ENCODE peak calls at places on chromosomes 4 and X, in four cellular contexts. M is right atrium auricular region; P is fibroblast of lung; G is CD8-positive, alpha-beta memory T cell. E is an unnamed sample.

GRCh38 chr4:173211838-173212237 is 43.2 kb downstream of the GALNT7 start:
- DNase-seq in G (no peak), P (peak; percentile 52), M (no peak), E (no peak)

GRCh38 chr4:105679186-105679585 is 29.3 kb downstream of the INTS12 start:
- DNase-seq in G (no peak), M (no peak), P (peak; percentile 29), E (no peak)

GRCh38 chrX:20320461-20321159 is 53.9 kb upstream of the RPS6KA3 start:
- DNase-seq in M (no peak), G (no peak), P (no peak), E (peak; percentile 67)

GRCh38 chr4:88991746-88992145 is 65.2 kb downstream of the FAM13A start:
- DNase-seq in M (no peak), G (no peak), P (no peak), E (no peak)

GRCh38 chr4:134024251-134024650 is 177.3 kb downstream of the PABPC4L start:
- DNase-seq in P (peak; percentile 6), G (no peak), M (no peak), E (no peak)

GRCh38 chr4:144705861-144706590 is 60.1 kb downstream of the HHIP start:
- DNase-seq in P (no peak), G (no peak), M (no peak), E (no peak)

GRCh38 chr4:111618908-111619307 is 526.3 kb upstream of the FAM241A start:
- DNase-seq in G (no peak), P (no peak), M (no peak), E (no peak)

GRCh38 chr4:149999485-150000074 is 78.7 kb upstream of the DCLK2 start:
- DNase-seq in G (no peak), M (no peak), P (peak; percentile 87), E (no peak)

GRCh38 chrX:16394290-16394689 is 227.0 kb downstream of the MAGEB17 start:
- DNase-seq in P (no peak), M (no peak), G (no peak), E (no peak)

GRCh38 chrX:16392597-16392996 is 225.3 kb downstream of the MAGEB17 start:
- DNase-seq in P (no peak), M (no peak), G (no peak), E (no peak)
- H3K27ac ChIP-seq in P (no peak overlapping the region), M (no peak overlapping the region), G (no peak overlapping the region), E (no peak overlapping the region)

DNA sequence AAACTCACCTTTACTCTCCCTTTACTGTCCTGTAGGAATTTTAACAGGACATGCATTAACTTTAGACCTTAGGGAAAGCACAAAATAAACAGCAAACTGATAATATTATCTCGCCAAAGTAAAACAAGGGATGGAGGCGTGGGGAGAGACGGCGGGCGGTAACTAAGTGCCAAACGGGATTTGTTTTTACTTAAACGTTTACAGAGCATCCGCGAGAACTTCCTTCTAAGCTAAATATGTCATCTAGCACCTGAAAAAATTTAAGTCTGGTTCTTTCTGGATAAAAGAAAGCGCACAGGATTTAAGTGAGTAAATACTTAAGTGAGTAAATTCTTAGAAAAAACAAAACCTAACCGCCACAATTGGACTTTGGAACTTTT is 108.5 kb downstream of the SPRY1 start:
- DNase-seq in M (no peak), P (peak; percentile 52), G (no peak), E (no peak)
- H3K4me3 ChIP-seq in M (peak overlapping the region; percentile 60), P (peak overlapping the region; percentile 69), G (no peak overlapping the region), E (no peak overlapping the region)

DNA sequence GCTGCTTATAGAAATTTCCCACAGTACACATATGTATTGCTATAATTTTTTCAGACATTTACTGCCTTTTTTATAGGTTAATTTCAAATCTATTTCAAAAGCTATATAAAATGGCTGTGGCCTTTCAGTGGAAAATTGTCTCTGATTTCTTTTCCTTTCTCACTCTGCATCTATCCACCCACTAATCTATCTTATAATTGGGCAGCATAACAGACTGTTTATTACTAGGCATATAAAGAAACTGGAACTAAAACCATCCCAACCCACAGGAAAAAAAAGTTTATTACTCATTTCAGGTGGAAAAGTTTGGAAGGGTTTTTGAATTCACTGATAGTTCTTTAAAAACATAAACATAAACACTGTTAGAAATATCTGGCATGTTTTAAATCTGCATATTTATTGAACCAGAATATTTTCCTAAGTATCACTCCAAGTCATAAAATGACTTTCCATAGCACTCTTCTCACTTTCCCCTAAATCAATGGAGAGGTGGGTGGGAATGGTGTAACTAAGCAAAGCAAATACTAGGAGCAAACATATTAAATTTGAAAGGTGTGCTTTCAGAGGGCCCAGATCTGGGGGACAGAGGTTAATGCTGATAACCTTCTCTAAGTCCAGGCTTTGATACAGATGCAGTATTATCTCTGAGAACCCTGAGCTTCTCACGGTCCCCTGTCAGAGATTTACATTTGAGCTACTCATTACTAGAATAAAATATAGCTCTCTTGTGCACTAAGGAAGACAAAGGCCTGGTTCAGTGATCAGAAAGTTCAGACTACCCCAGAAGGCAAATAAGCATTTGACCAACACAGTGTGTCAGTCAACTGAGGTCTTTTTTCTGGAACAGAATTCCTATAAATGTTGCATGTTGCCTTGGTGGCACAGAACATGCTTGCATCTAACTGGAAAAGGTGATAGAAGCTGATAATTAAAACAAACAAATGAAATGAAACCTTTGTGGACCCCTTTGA is 328.3 kb downstream of the UNC5C start:
- DNase-seq in G (no peak), M (no peak), P (no peak), E (no peak)
- H3K27ac ChIP-seq in G (no peak overlapping the region), M (no peak overlapping the region), P (no peak overlapping the region), E (no peak overlapping the region)

GRCh38 chr4:154491341-154491679 is 289 bp downstream of the DCHS2 start:
- DNase-seq in G (no peak), M (no peak), P (peak; percentile 31), E (no peak)
- H3K4me3 ChIP-seq in G (no peak overlapping the region), M (peak overlapping the region; percentile 46), P (peak overlapping the region; percentile 36), E (no peak overlapping the region)

GRCh38 chrX:119570351-119570835 is 4.0 kb upstream of the UBE2A start:
- DNase-seq in P (no peak), M (no peak), G (no peak), E (no peak)

GRCh38 chrX:119573222-119573621 is 1.1 kb upstream of the UBE2A start:
- DNase-seq in P (no peak), M (no peak), G (no peak), E (no peak)

GRCh38 chrX:119573840-119574393 is 446 bp upstream of the UBE2A start:
- DNase-seq in M (no peak), P (no peak), G (no peak), E (no peak)

GRCh38 chrX:119579414-119579813 is 5.1 kb downstream of the UBE2A start:
- DNase-seq in M (no peak), P (no peak), G (no peak), E (no peak)

DNA sequence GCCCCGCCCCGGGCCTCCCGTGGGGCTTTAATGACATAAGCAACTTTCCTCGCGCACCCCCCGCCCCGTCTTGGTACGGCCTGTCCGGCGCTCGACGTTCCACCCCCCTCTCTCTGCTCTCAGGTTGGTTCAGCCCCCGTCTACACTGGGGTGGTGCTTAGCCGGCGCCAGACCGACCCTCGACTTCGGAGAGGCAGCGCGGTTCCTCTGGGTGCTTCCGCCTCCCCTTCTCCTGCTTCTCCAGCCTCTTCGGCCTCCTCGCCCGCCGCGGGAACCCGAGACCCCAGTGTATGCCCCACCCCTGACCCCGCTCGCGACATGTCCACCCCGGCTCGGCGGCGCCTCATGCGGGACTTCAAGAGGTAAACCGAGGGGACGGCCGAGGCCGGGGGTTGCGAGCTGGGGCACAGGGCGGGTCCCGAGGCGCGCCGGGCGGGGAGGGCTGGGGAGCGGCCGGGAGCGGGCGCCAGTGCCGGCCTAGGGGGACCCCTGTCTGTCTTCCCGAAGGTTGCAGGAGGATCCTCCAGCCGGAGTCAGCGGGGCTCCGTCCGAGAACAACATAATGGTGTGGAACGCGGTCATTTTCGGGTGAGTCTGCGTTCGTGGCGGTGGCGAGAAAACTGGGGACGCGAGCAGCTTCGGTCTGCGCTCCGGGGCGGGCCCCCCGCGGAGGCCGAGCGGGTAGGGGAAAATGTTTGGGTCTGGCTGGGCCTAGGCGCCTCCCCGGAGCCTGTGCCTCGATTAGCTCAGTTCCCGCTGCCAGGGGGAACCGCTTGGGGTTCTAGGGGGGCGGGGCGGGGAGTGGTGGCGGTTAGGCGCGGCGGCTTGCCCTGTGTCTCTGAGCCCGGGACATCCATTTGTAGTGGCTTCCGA is at the start of gene UBE2A:
- DNase-seq in M (peak; percentile 92), G (peak; percentile 83), P (peak; percentile 90), E (peak; percentile 92)
- H3K27ac ChIP-seq in M (peak within 1 kb of the TSS; percentile 95), G (peak within 1 kb of the TSS; percentile 76), P (peak within 1 kb of the TSS; percentile 69), E (peak within 1 kb of the TSS; percentile 80)

GRCh38 chr4:103994059-103994458 is 274.3 kb upstream of the TACR3 start:
- DNase-seq in M (no peak), P (peak; percentile 1), G (no peak), E (no peak)

GRCh38 chr4:103996637-103997036 is 276.9 kb upstream of the TACR3 start:
- DNase-seq in P (peak; percentile 42), M (no peak), G (no peak), E (no peak)

GRCh38 chr4:103998752-103999151 is 279.0 kb upstream of the TACR3 start:
- DNase-seq in P (no peak), G (no peak), M (no peak), E (no peak)

DNA sequence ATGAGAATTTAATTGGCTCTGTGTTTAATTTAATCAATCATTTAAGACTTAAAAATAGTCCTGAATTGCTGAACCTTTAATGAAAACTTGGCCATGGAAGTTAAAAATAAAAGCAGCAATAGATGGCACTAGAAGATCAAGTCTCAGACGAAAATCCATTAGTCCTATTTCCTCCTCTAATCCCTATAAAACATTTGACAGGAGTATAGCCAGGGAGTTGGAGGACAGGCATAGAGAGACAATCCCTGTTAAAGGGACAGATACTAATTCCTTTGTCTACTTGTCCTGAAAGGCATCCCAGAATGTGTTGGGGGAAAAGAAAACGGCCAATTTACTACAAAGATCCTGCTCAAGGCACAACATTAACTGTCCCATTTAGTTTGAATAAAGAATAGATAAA is 276.3 kb upstream of the TACR3 start:
- DNase-seq in M (no peak), P (peak; percentile 1), G (no peak), E (no peak)
- H3K4me3 ChIP-seq in M (no peak overlapping the region), P (no peak overlapping the region), G (no peak overlapping the region), E (no peak overlapping the region)

GRCh38 chr4:121183359-121183758 is 19.2 kb upstream of the TNIP3 start:
- DNase-seq in G (no peak), M (no peak), P (no peak), E (peak; percentile 42)

GRCh38 chr4:121180558-121180957 is 16.4 kb upstream of the TNIP3 start:
- DNase-seq in P (no peak), G (no peak), M (no peak), E (no peak)

GRCh38 chr4:121177238-121178137 is 13.4 kb upstream of the TNIP3 start:
- DNase-seq in P (no peak), M (no peak), G (no peak), E (no peak)

GRCh38 chr4:121182296-121182695 is 18.2 kb upstream of the TNIP3 start:
- DNase-seq in M (no peak), G (no peak), P (peak; percentile 34), E (peak; percentile 59)

DNA sequence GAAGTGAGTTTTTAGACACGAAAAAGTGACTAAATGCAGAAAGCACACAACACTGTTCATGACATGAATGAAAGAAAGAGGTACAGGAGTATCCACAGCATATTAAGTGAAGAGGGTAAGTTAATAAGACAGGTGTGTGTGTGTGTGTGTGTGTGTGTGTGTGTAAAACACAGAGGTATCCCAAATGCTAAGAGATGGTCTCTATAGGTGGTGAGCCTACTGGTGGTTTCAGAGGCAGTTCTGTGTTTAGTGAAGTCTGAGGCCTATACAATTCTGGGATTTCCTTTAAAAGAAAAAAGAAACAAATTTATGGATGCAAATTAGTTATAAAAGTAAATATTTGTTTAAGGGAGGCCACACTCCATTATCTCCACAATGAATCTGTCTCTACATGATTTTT is 17.4 kb upstream of the TNIP3 start:
- DNase-seq in G (no peak), M (no peak), P (no peak), E (no peak)
- H3K27ac ChIP-seq in G (peak overlapping the region; percentile 83), M (no peak overlapping the region), P (no peak overlapping the region), E (peak overlapping the region; percentile 95)

E was measured in DND-41.